ENCODE peak calls at places on chromosomes 1 and 21, in five cellular contexts. V is fibroblast of lung; G is CD8-positive, alpha-beta T cell; O is A549; M is astrocyte. N is an unnamed sample.

GRCh38 chr21:14850394-14850793 is 214.4 kb downstream of the NRIP1 start:
- DNase-seq in V (peak; percentile 72), G (no peak), O (no peak), M (peak; percentile 60), N (no peak)

GRCh38 chr1:52706136-52706670 is 8.1 kb upstream of the COA7 start:
- DNase-seq in V (no peak), G (no peak), O (no peak), M (no peak), N (no peak)

GRCh38 chr1:95278173-95278988 is 44.4 kb downstream of the RWDD3 start:
- DNase-seq in V (no peak), G (no peak), O (no peak), M (no peak), N (no peak)

GRCh38 chr1:193749868-193750267 is 563.5 kb upstream of the B3GALT2 start:
- DNase-seq in V (no peak), G (no peak), O (no peak), M (no peak), N (no peak)

GRCh38 chr1:51624851-51625250 is 8.0 kb downstream of the OSBPL9 start:
- DNase-seq in V (no peak), G (no peak), O (no peak), M (no peak), N (no peak)

GRCh38 chr1:161164901-161165620 is 1.2 kb upstream of the PPOX start:
- DNase-seq in V (no peak), G (no peak), O (no peak), M (no peak), N (no peak)

GRCh38 chr1:162023547-162024501 is at the start of gene OLFML2B:
- DNase-seq in V (peak; percentile 82), G (peak; percentile 13), O (peak; percentile 70), M (peak; percentile 78), N (peak; percentile 65)

GRCh38 chr1:200275415-200275814 is 134.4 kb downstream of the ZNF281 start:
- DNase-seq in V (no peak), G (no peak), O (no peak), M (no peak), N (no peak)

GRCh38 chr1:51346086-51346942 is 16.0 kb upstream of the TTC39A start:
- DNase-seq in V (no peak), G (no peak), O (no peak), M (no peak), N (no peak)

GRCh38 chr1:247415423-247416361 is at the start of gene NLRP3:
- DNase-seq in V (no peak), G (peak; percentile 36), O (no peak), M (no peak), N (peak; percentile 82)

GRCh38 chr1:30372792-30373433 is 350.5 kb downstream of the MATN1 start:
- DNase-seq in V (no peak), G (no peak), O (no peak), M (no peak), N (no peak)

GRCh38 chr1:18794066-18794465 is 65.4 kb downstream of the TAS1R2 start:
- DNase-seq in V (no peak), G (no peak), O (no peak), M (no peak), N (no peak)

GRCh38 chr1:8911416-8912309 is 33.2 kb upstream of the ENO1 start:
- DNase-seq in V (no peak), G (no peak), O (peak; percentile 44), M (no peak), N (no peak)

GRCh38 chr1:57403201-57403600 is 20.7 kb downstream of the DAB1 start:
- DNase-seq in V (no peak), G (no peak), O (no peak), M (no peak), N (no peak)

GRCh38 chr1:67415041-67415440 is 15.2 kb downstream of the SERBP1 start:
- DNase-seq in V (no peak), G (no peak), O (no peak), M (no peak), N (no peak)

GRCh38 chr1:228867093-228867950 is 132.0 kb downstream of the RHOU start:
- DNase-seq in V (peak; percentile 11), G (no peak), O (no peak), M (peak; percentile 4), N (no peak)

GRCh38 chr1:20634065-20634593 is 871 bp downstream of the PINK1 start:
- DNase-seq in V (peak; percentile 17), G (no peak), O (no peak), M (no peak), N (no peak)

GRCh38 chr1:38301040-38301439 is 254.4 kb upstream of the POU3F1 start:
- DNase-seq in V (no peak), G (no peak), O (no peak), M (no peak), N (no peak)

GRCh38 chr1:212060632-212061472 is 25.3 kb downstream of the DTL start:
- DNase-seq in V (peak; percentile 47), G (no peak), O (no peak), M (peak; percentile 44), N (no peak)

GRCh38 chr1:2298685-2299673 is 70.9 kb downstream of the SKI start:
- DNase-seq in V (no peak), G (no peak), O (no peak), M (no peak), N (no peak)

GRCh38 chr1:109769335-109770078 is 5.8 kb upstream of the EPS8L3 start:
- DNase-seq in V (peak; percentile 89), G (no peak), O (no peak), M (peak; percentile 84), N (no peak)

GRCh38 chr1:153957744-153958110 is 685 bp downstream of the CRTC2 start:
- DNase-seq in V (peak; percentile 36), G (peak; percentile 28), O (no peak), M (peak; percentile 20), N (no peak)

GRCh38 chr1:147837129-147837776 is 65.3 kb upstream of the GJA8 start:
- DNase-seq in V (no peak), G (no peak), O (no peak), M (no peak), N (no peak)

GRCh38 chr1:204367193-204367858 is 7.6 kb upstream of the PLEKHA6 start:
- DNase-seq in V (no peak), G (no peak), O (no peak), M (no peak), N (no peak)

GRCh38 chr1:27011058-27011764 is 1.4 kb downstream of the TENT5B start:
- DNase-seq in V (peak; percentile 92), G (no peak), O (peak; percentile 81), M (peak; percentile 83), N (no peak)

GRCh38 chr1:16348414-16349182 is 3.7 kb downstream of the FBXO42 start:
- DNase-seq in V (peak; percentile 76), G (no peak), O (peak; percentile 47), M (peak; percentile 66), N (no peak)

GRCh38 chr1:29639741-29640427 is 403.6 kb downstream of the PTPRU start:
- DNase-seq in V (peak; percentile 94), G (no peak), O (no peak), M (peak; percentile 90), N (no peak)

GRCh38 chr1:227796359-227796915 is 19.0 kb upstream of the PRSS38 start:
- DNase-seq in V (no peak), G (no peak), O (no peak), M (no peak), N (no peak)

GRCh38 chr1:82153282-82153630 is 352.5 kb downstream of the ADGRL2 start:
- DNase-seq in V (peak; percentile 59), G (no peak), O (no peak), M (peak; percentile 47), N (no peak)

GRCh38 chr1:59098668-59099067 is 198.2 kb upstream of the FGGY start:
- DNase-seq in V (no peak), G (no peak), O (no peak), M (no peak), N (no peak)
- H3K27ac ChIP-seq in V (no peak overlapping the region), G (no peak overlapping the region), O (no peak overlapping the region), M (no peak overlapping the region), N (no peak overlapping the region)

GRCh38 chr1:54221113-54221834 is 21.3 kb downstream of the MRPL37 start:
- DNase-seq in V (no peak), G (no peak), O (no peak), M (no peak), N (peak; percentile 49)
- H3K27ac ChIP-seq in V (peak overlapping the region; percentile 77), G (no peak overlapping the region), O (no peak overlapping the region), M (no peak overlapping the region), N (peak overlapping the region; percentile 60)

GRCh38 chr1:184813528-184814089 is 59.0 kb upstream of the EDEM3 start:
- DNase-seq in V (no peak), G (no peak), O (peak; percentile 22), M (no peak), N (no peak)
- H3K27ac ChIP-seq in V (no peak overlapping the region), G (no peak overlapping the region), O (no peak overlapping the region), M (no peak overlapping the region), N (no peak overlapping the region)

GRCh38 chr1:245085508-245086095 is 69.2 kb upstream of the KIF26B start:
- DNase-seq in V (peak; percentile 99), G (no peak), O (peak; percentile 12), M (peak; percentile 98), N (no peak)
- H3K27ac ChIP-seq in V (peak overlapping the region; percentile 74), G (no peak overlapping the region), O (no peak overlapping the region), M (peak overlapping the region; percentile 89), N (no peak overlapping the region)

N was measured in HL-60.